ENCODE peak calls at places on chromosomes 3 and 15, in eight cellular contexts. L is choroid plexus epithelial cell, A is stomach, O is cardiac fibroblast, T is nephron progenitor cell, Y is endothelial cell, W is cardiac muscle cell, J is AG10803. E is an unnamed sample.

GRCh38 chr3:161552984-161553383 is 56.4 kb downstream of the OTOL1 start:
- DNase-seq in L (no peak), A (no peak), O (no peak), T (no peak), Y (no peak), W (no peak), J (no peak), E (no peak)

GRCh38 chr15:29518442-29518841 is 248.8 kb upstream of the NSMCE3 start:
- DNase-seq in L (no peak), A (no peak), O (no peak), T (no peak), Y (no peak), W (no peak), J (no peak), E (no peak)

GRCh38 chr3:120554727-120555660 is 41.1 kb upstream of the NDUFB4 start:
- DNase-seq in L (no peak), A (no peak), O (peak), T (no peak), Y (no peak), W (no peak), J (peak), E (no peak)

GRCh38 chr3:141383555-141384129 is 15.3 kb downstream of the ZBTB38 start:
- DNase-seq in L (no peak), A (no peak), O (peak), T (no peak), Y (no peak), W (no peak), J (peak), E (no peak)

GRCh38 chr3:37014620-37015019 is 21.3 kb downstream of the MLH1 start:
- DNase-seq in L (no peak), A (no peak), O (no peak), T (no peak), Y (no peak), W (peak), J (no peak), E (no peak)

GRCh38 chr15:68330461-68330860 is 52.9 kb downstream of the FEM1B start:
- DNase-seq in L (peak), A (no peak), O (no peak), T (no peak), Y (no peak), W (no peak), J (no peak), E (no peak)

GRCh38 chr15:85094685-85095084 is 113.0 kb downstream of the PDE8A start:
- DNase-seq in L (peak), A (no peak), O (peak), T (no peak), Y (no peak), W (no peak), J (peak), E (no peak)

GRCh38 chr3:55966566-55966965 is 479.5 kb upstream of the WNT5A start:
- DNase-seq in L (no peak), A (no peak), O (no peak), T (no peak), Y (no peak), W (no peak), J (no peak), E (no peak)

GRCh38 chr15:58562135-58562534 is 130.3 kb downstream of the LIPC start:
- DNase-seq in L (no peak), A (no peak), O (no peak), T (no peak), Y (no peak), W (no peak), J (no peak), E (no peak)

GRCh38 chr3:185687479-185687878 is 101.4 kb downstream of the SENP2 start:
- DNase-seq in L (peak), A (no peak), O (peak), T (no peak), Y (no peak), W (no peak), J (no peak), E (no peak)

GRCh38 chr3:113270096-113270495 is 58.7 kb downstream of the BOC start:
- DNase-seq in L (no peak), A (no peak), O (no peak), T (no peak), Y (no peak), W (no peak), J (no peak), E (no peak)

GRCh38 chr15:60184579-60184978 is 180.5 kb downstream of the FOXB1 start:
- DNase-seq in L (peak), A (no peak), O (peak), T (no peak), Y (no peak), W (no peak), J (no peak), E (no peak)

GRCh38 chr15:77869021-77869895 is 208.3 kb downstream of the TBC1D2B start:
- DNase-seq in L (no peak), A (no peak), O (peak), T (peak), Y (no peak), W (no peak), J (peak), E (no peak)

GRCh38 chr3:18344306-18345014 is 80.7 kb downstream of the SATB1 start:
- DNase-seq in L (no peak), A (no peak), O (no peak), T (no peak), Y (no peak), W (no peak), J (no peak), E (no peak)

GRCh38 chr3:73086071-73086494 is 24.6 kb downstream of the EBLN2 start:
- DNase-seq in L (peak), A (peak), O (peak), T (peak), Y (peak), W (peak), J (peak), E (peak)

GRCh38 chr3:143206955-143207337 is 87.4 kb downstream of the CHST2 start:
- DNase-seq in L (no peak), A (no peak), O (no peak), T (no peak), Y (no peak), W (no peak), J (no peak), E (no peak)

DNA sequence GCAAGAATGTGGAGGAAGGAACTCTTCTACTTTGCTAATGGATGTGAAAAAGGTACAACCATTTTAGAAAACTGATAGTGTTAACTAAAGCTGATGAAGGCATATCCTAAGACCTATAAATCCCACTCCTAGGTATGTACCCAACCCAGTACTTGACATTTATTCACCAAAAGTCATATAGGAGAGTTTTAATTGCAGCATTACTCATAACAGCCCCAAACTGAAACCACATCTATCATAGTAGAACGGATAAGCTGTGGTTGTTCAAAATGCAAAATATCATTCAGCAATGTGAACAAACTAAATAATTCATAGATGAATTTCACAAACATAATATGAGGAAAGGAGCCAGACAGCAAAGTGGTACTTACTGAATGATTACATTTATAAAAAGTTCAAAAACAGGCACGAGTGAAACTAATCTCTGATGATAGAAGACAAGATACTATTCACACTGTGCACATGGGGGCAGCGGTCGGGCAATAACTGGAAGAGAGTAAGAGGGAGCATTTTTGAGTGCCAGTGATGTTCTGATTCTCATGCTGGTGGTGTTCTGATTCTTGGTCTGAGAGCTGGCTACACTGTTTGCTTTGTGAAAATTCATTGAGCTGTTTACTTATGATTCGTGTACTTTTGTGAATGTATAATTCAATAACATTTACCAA is 34.3 kb downstream of the GOLIM4 start:
- DNase-seq in L (no peak), A (no peak), O (no peak), T (no peak), Y (no peak), W (no peak), J (no peak), E (no peak)
- TF ChIP-seq CTCF in L (peak), A (no peak), O (no peak), T (no peak), Y (no peak), W (no peak), J (peak), E (no peak)

DNA sequence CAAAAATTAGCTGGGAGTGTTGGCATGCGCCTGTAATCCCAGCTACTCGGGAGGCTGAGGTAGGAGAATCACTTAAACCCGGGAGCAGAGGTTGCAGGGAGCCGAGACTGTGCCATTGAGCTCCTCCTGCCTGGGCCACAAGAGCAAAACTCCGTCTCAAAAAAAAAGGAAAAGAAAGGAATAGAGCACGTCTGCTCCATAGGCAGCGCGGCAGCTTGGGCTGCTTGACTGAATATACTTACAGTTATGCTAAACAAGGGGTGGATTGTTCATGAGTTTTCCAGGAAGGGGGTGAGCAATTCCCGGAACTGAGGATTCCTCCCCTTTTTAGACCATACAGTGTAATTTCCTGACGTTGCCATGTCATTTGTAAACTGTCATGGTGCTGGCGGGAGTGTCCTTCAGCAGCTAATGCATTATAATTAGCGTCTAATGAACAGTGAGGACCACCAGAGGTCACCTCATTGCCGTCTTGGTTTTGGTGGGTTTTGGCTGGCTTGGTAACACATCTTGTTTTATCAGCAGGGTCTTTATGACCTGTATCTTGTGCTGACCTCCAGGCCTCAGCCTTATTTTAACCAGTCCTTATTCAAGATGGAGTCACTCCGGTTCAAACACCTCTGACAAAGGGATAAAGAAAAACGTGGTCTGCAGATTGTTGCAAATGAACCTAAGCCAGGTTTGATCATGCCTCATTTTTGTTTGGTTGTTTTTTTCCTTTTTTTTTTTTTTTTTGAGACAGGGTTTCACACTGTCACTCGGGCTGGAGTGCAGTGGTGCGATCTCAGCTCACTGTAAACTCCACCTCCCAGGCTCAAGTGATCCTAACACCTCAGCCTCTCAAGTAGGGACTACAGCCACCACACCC is 24.9 kb upstream of the SENP5 start:
- DNase-seq in L (no peak), A (no peak), O (no peak), T (no peak), Y (no peak), W (no peak), J (no peak), E (no peak)
- TF ChIP-seq CTCF in L (no peak), A (no peak), O (no peak), T (no peak), Y (no peak), W (no peak), J (no peak), E (no peak)

DNA sequence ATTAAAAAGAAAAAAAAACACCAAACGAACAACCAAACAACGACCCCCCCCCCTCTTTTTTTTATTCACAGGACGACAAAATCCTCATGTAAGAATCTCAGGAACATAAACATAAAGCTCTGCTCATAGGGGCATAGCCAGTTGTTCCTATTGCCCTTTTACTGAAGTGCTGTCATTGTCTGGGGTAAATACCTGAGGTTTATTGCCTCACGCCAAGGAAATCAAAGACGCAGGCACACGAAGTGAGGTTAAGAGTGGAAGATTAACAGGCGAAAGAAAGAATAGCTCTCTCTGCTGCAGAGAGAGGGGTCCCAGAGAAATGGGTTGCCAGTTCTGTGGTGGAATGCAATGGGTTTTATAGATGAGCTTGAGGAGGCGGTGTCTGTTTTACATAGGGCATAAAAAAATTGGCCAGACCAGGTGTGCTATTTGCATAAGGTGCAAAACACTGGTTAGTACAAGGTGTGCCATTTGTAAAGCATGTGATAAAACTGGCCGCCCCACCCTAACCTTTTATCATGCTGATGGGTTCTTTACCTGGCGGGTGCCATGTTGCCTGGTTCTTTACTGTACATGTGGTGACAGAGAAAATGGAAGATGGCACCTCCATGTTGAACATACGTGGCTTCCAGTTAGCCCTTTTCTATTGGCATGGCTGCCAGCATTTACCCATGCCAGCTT is 257.6 kb upstream of the ZPLD1 start:
- DNase-seq in L (no peak), A (no peak), O (no peak), T (no peak), Y (no peak), W (no peak), J (no peak), E (peak)
- TF ChIP-seq CTCF in L (no peak), A (no peak), O (no peak), T (no peak), Y (no peak), W (no peak), J (no peak), E (no peak)

GRCh38 chr3:9749663-9750555 is at the start of gene OGG1:
- DNase-seq in L (peak), A (peak), O (peak), T (peak), Y (peak), W (peak), J (peak), E (peak)
- TF ChIP-seq CTCF in L (no peak), A (no peak), O (no peak), T (no peak), Y (no peak), W (no peak), J (no peak), E (no peak)

E was measured in colonic mucosa.